ENCODE peak calls at places on chromosome 19, in six cellular contexts. N is GM23248, B is stomach, L is gastrocnemius medialis, D is neuronal stem cell, G is upper lobe of left lung. Z is an unnamed sample.

GRCh38 chr19:43489979-43490599 is 14.5 kb downstream of the PHLDB3 start:
- DNase-seq in N (no peak), B (no peak), L (no peak), D (no peak), G (no peak), Z (no peak)

GRCh38 chr19:55247621-55248099 is 11.2 kb downstream of the PPP6R1 start:
- DNase-seq in N (peak; percentile 73), B (no peak), L (no peak), D (no peak), G (peak; percentile 61), Z (peak; percentile 82)

GRCh38 chr19:16118489-16119033 is 6.9 kb downstream of the RAB8A start:
- DNase-seq in N (no peak), B (peak; percentile 52), L (no peak), D (no peak), G (no peak), Z (no peak)

GRCh38 chr19:18292460-18292809 is 11.0 kb upstream of the JUND start:
- DNase-seq in N (no peak), B (no peak), L (no peak), D (no peak), G (no peak), Z (no peak)

GRCh38 chr19:42191855-42192254 is 25.6 kb downstream of the DEDD2 start:
- DNase-seq in N (peak; percentile 85), B (peak; percentile 61), L (no peak), D (no peak), G (no peak), Z (no peak)

GRCh38 chr19:27738569-27739193 is 1474.3 kb downstream of the UQCRFS1 start:
- DNase-seq in N (no peak), B (no peak), L (no peak), D (no peak), G (no peak), Z (peak; percentile 10)

GRCh38 chr19:34733266-34733825 is 697 bp upstream of the ZNF181 start:
- DNase-seq in N (no peak), B (no peak), L (no peak), D (no peak), G (no peak), Z (no peak)

GRCh38 chr19:34960940-34961679 is 2.9 kb downstream of the ZNF792 start:
- DNase-seq in N (peak; percentile 51), B (no peak), L (no peak), D (no peak), G (no peak), Z (no peak)

GRCh38 chr19:14410054-14410774 is 8.9 kb downstream of the DDX39A start:
- DNase-seq in N (no peak), B (no peak), L (no peak), D (no peak), G (peak; percentile 87), Z (no peak)

GRCh38 chr19:14408641-14409120 is 10.5 kb downstream of the DDX39A start:
- DNase-seq in N (peak; percentile 61), B (no peak), L (no peak), D (no peak), G (peak; percentile 80), Z (no peak)

GRCh38 chr19:29390742-29391141 is 135.1 kb upstream of the VSTM2B start:
- DNase-seq in N (no peak), B (no peak), L (no peak), D (no peak), G (no peak), Z (no peak)

GRCh38 chr19:13700621-13701020 is 63.7 kb upstream of the MRI1 start:
- DNase-seq in N (no peak), B (no peak), L (no peak), D (no peak), G (no peak), Z (no peak)

GRCh38 chr19:23049256-23049655 is 46.3 kb upstream of the ZNF728 start:
- DNase-seq in N (no peak), B (no peak), L (no peak), D (no peak), G (no peak), Z (no peak)

GRCh38 chr19:54203151-54203611 is 2.5 kb downstream of the RPS9 start:
- DNase-seq in N (peak; percentile 77), B (peak; percentile 59), L (no peak), D (no peak), G (no peak), Z (no peak)

GRCh38 chr19:28905996-28906395 is 307.0 kb downstream of the UQCRFS1 start:
- DNase-seq in N (peak; percentile 82), B (no peak), L (no peak), D (no peak), G (no peak), Z (no peak)

GRCh38 chr19:46844067-46844489 is 6.6 kb downstream of the AP2S1 start:
- DNase-seq in N (no peak), B (no peak), L (no peak), D (no peak), G (no peak), Z (no peak)

GRCh38 chr19:29275266-29275665 is 62.3 kb upstream of the UQCRFS1 start:
- DNase-seq in N (no peak), B (no peak), L (no peak), D (no peak), G (no peak), Z (no peak)

GRCh38 chr19:49997709-49998108 is 27.5 kb downstream of the VRK3 start:
- DNase-seq in N (peak; percentile 43), B (no peak), L (no peak), D (no peak), G (no peak), Z (no peak)

GRCh38 chr19:10550336-10550735 is 6.6 kb downstream of the ATG4D start:
- DNase-seq in N (no peak), B (no peak), L (no peak), D (no peak), G (no peak), Z (no peak)

GRCh38 chr19:33814181-33815165 is 17.8 kb downstream of the KCTD15 start:
- DNase-seq in N (no peak), B (no peak), L (no peak), D (no peak), G (no peak), Z (no peak)

GRCh38 chr19:4069331-4069959 is 2.7 kb upstream of the ZBTB7A start:
- DNase-seq in N (no peak), B (no peak), L (no peak), D (no peak), G (no peak), Z (no peak)

GRCh38 chr19:10450853-10451609 is 30.7 kb downstream of the PDE4A start:
- DNase-seq in N (no peak), B (no peak), L (no peak), D (no peak), G (no peak), Z (no peak)

GRCh38 chr19:49811328-49811727 is 1.8 kb downstream of the FUZ start:
- DNase-seq in N (no peak), B (no peak), L (no peak), D (no peak), G (no peak), Z (no peak)

GRCh38 chr19:38252935-38253691 is 3.1 kb downstream of the PPP1R14A start:
- DNase-seq in N (no peak), B (peak; percentile 42), L (no peak), D (no peak), G (peak; percentile 72), Z (no peak)

GRCh38 chr19:47309608-47310007 is at the start of gene C5AR1:
- DNase-seq in N (no peak), B (no peak), L (peak; percentile 16), D (no peak), G (no peak), Z (no peak)

GRCh38 chr19:47226426-47227346 is 4.3 kb downstream of the BBC3 start:
- DNase-seq in N (peak; percentile 89), B (peak; percentile 80), L (peak; percentile 90), D (no peak), G (peak; percentile 88), Z (peak; percentile 84)

GRCh38 chr19:31501427-31502195 is 152.4 kb upstream of the TSHZ3 start:
- DNase-seq in N (no peak), B (no peak), L (no peak), D (no peak), G (no peak), Z (no peak)

DNA sequence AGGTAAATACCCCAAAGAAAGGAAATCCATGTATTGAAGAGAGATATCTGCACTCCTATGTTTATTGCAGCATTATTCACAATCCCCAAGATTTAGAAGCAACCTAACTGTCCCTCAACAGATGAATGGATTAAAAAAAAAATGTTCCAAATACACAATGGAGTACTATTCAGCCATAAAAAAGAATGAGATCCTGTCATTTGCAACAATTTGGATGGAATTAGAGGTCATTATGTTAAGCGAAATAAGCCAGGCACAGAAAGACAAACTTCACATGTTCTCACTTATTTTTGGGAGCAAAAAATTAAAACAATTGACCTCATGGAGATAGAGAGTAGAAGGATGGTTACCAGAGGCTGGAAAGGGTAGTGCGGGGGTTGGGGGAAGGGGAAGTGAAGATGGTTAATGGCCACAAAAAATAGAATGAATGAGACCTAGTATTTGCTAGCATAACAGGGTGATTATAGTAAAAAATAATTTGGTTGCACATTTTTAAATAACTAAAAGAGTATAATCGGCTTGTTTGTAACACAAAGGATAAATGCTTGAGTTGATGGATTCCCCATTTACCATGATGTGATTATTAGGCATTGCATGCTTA is 9.7 kb upstream of the ZNF709 start:
- DNase-seq in N (no peak), B (no peak), L (no peak), D (no peak), G (no peak), Z (no peak)
- H3K27ac ChIP-seq in N (no peak overlapping the region), B (no peak overlapping the region), L (peak overlapping the region; percentile 77), D (no peak overlapping the region), G (no peak overlapping the region), Z (peak overlapping the region; percentile 98)

DNA sequence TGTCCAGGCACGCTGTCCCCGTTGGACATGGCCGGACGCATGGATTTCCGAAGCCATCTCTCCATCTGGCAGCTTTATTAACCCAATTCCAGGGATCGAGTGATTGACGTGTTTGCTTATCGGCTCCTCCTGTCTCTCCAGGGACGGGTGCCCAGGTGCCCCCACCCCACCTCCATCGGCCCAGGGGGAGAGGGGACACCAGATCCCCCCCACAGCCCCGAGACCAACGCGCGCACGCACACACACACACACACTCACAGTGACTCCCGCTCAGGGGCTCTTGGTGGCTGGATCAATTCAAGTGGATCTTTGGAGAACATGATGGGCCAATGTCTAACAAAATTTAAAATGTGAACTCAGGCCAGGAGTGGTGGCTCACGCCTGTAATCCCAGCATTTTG is 23.1 kb upstream of the ONECUT3 start:
- DNase-seq in N (no peak), B (no peak), L (no peak), D (no peak), G (peak; percentile 69), Z (no peak)
- H3K27me3 ChIP-seq in N (peaks cover 20% of the 10 kb centered on the region), B (peaks cover 100% of the 10 kb centered on the region), L (peaks cover 81% of the 10 kb centered on the region), D (peaks cover 25% of the 10 kb centered on the region), G (peaks cover 19% of the 10 kb centered on the region), Z (no peaks in the 10 kb centered on the region)

DNA sequence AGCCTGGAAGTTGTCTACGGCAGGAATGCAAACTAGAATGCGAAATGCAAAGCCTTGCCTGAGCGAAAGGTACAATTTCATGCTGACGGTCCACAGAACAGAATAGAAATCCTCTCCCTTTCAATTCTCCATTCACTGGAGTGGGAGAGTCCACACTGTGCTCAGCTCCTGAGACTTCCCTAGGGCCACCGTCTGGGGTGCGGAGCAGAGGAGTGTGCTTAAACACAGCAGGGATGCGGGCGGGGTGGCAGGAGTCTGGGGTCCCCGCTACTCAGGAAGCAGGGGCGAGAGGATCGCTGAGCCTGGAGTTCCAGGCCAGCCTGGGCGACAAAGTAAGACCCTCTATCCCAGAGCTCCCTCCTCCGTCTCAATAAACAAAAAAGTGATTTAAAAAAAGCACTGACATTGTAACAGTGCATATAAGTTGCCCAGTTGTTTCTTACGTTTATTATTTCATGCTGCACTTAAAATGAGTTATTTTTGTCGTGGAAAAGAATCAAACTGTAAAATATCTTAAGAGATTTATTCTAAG is 614 bp upstream of the ZNF816 start:
- DNase-seq in N (no peak), B (no peak), L (no peak), D (no peak), G (peak; percentile 47), Z (no peak)
- H3K27ac ChIP-seq in N (peak overlapping the region; percentile 33), B (peak overlapping the region; percentile 86), L (peak overlapping the region; percentile 67), D (peak overlapping the region; percentile 80), G (peak overlapping the region; percentile 53), Z (peak overlapping the region; percentile 82)

GRCh38 chr19:19410553-19411550 is 5.4 kb downstream of the GATAD2A start:
- DNase-seq in N (peak; percentile 67), B (no peak), L (no peak), D (no peak), G (no peak), Z (no peak)
- H3K27me3 ChIP-seq in N (no peaks in the 10 kb centered on the region), B (no peaks in the 10 kb centered on the region), L (no peaks in the 10 kb centered on the region), D (no peaks in the 10 kb centered on the region), G (no peaks in the 10 kb centered on the region), Z (no peaks in the 10 kb centered on the region)